ENCODE peak calls at places on chromosomes 6 and 20, in six cellular contexts. One of them, this sample, is unnamed.

GRCh38 chr6:163820171-163820570 is 405.7 kb downstream of the QKI start:
- DNase-seq in iPS-NIHi11: no peak
- DNase-seq in CD8-positive, alpha-beta T cell: no peak
- DNase-seq in HTR-8/SVneo: no peak
- DNase-seq in heart right ventricle: no peak
- DNase-seq in activated naive CD8-positive, alpha-beta T cell treated with anti-CD3 and anti-CD28 coated beads, Interleukin-2, amount 10 ng/mL, durations not matched to agents 7 days and 5 days: no peak
- DNase-seq in this sample: no peak

GRCh38 chr6:14622135-14622534 is 504.6 kb downstream of the CD83 start:
- DNase-seq in iPS-NIHi11: no peak
- DNase-seq in CD8-positive, alpha-beta T cell: no peak
- DNase-seq in HTR-8/SVneo: no peak
- DNase-seq in heart right ventricle: no peak
- DNase-seq in activated naive CD8-positive, alpha-beta T cell treated with anti-CD3 and anti-CD28 coated beads, Interleukin-2, amount 10 ng/mL, durations not matched to agents 7 days and 5 days: no peak
- DNase-seq in this sample: no peak

GRCh38 chr6:34230653-34231351 is 5.9 kb upstream of the HMGA1 start:
- DNase-seq in iPS-NIHi11: no peak
- DNase-seq in CD8-positive, alpha-beta T cell: no peak
- DNase-seq in HTR-8/SVneo: no peak
- DNase-seq in heart right ventricle: no peak
- DNase-seq in activated naive CD8-positive, alpha-beta T cell treated with anti-CD3 and anti-CD28 coated beads, Interleukin-2, amount 10 ng/mL, durations not matched to agents 7 days and 5 days: no peak
- DNase-seq in this sample: no peak

GRCh38 chr20:15297059-15297875 is 959.9 kb upstream of the FLRT3 start:
- DNase-seq in iPS-NIHi11: no peak
- DNase-seq in CD8-positive, alpha-beta T cell: no peak
- DNase-seq in HTR-8/SVneo: no peak
- DNase-seq in heart right ventricle: no peak
- DNase-seq in activated naive CD8-positive, alpha-beta T cell treated with anti-CD3 and anti-CD28 coated beads, Interleukin-2, amount 10 ng/mL, durations not matched to agents 7 days and 5 days: no peak
- DNase-seq in this sample: no peak

GRCh38 chr6:30678964-30679726 is 6.3 kb upstream of the DHX16 start:
- DNase-seq in iPS-NIHi11: peak
- DNase-seq in CD8-positive, alpha-beta T cell: peak
- DNase-seq in HTR-8/SVneo: peak
- DNase-seq in heart right ventricle: peak
- DNase-seq in activated naive CD8-positive, alpha-beta T cell treated with anti-CD3 and anti-CD28 coated beads, Interleukin-2, amount 10 ng/mL, durations not matched to agents 7 days and 5 days: peak
- DNase-seq in this sample: peak

GRCh38 chr6:112243861-112244415 is 10.4 kb downstream of the LAMA4 start:
- DNase-seq in iPS-NIHi11: no peak
- DNase-seq in CD8-positive, alpha-beta T cell: no peak
- DNase-seq in HTR-8/SVneo: no peak
- DNase-seq in heart right ventricle: no peak
- DNase-seq in activated naive CD8-positive, alpha-beta T cell treated with anti-CD3 and anti-CD28 coated beads, Interleukin-2, amount 10 ng/mL, durations not matched to agents 7 days and 5 days: no peak
- DNase-seq in this sample: peak

GRCh38 chr6:13535306-13535705 is 39.1 kb upstream of the SIRT5 start:
- DNase-seq in iPS-NIHi11: no peak
- DNase-seq in CD8-positive, alpha-beta T cell: no peak
- DNase-seq in HTR-8/SVneo: no peak
- DNase-seq in heart right ventricle: no peak
- DNase-seq in activated naive CD8-positive, alpha-beta T cell treated with anti-CD3 and anti-CD28 coated beads, Interleukin-2, amount 10 ng/mL, durations not matched to agents 7 days and 5 days: no peak
- DNase-seq in this sample: no peak

GRCh38 chr6:62009445-62009844 is 276.6 kb downstream of the KHDRBS2 start:
- DNase-seq in iPS-NIHi11: no peak
- DNase-seq in CD8-positive, alpha-beta T cell: no peak
- DNase-seq in HTR-8/SVneo: no peak
- DNase-seq in heart right ventricle: no peak
- DNase-seq in activated naive CD8-positive, alpha-beta T cell treated with anti-CD3 and anti-CD28 coated beads, Interleukin-2, amount 10 ng/mL, durations not matched to agents 7 days and 5 days: no peak
- DNase-seq in this sample: no peak

GRCh38 chr6:28218312-28219248 is 6.5 kb upstream of the ZSCAN9 start:
- DNase-seq in iPS-NIHi11: peak
- DNase-seq in CD8-positive, alpha-beta T cell: peak
- DNase-seq in HTR-8/SVneo: peak
- DNase-seq in heart right ventricle: peak
- DNase-seq in activated naive CD8-positive, alpha-beta T cell treated with anti-CD3 and anti-CD28 coated beads, Interleukin-2, amount 10 ng/mL, durations not matched to agents 7 days and 5 days: peak
- DNase-seq in this sample: peak

GRCh38 chr6:3211681-3212080 is 15.8 kb downstream of the TUBB2B start:
- DNase-seq in iPS-NIHi11: no peak
- DNase-seq in CD8-positive, alpha-beta T cell: no peak
- DNase-seq in HTR-8/SVneo: peak
- DNase-seq in heart right ventricle: no peak
- DNase-seq in activated naive CD8-positive, alpha-beta T cell treated with anti-CD3 and anti-CD28 coated beads, Interleukin-2, amount 10 ng/mL, durations not matched to agents 7 days and 5 days: no peak
- DNase-seq in this sample: no peak

GRCh38 chr6:162151050-162151658 is 576.4 kb downstream of the PRKN start:
- DNase-seq in iPS-NIHi11: no peak
- DNase-seq in CD8-positive, alpha-beta T cell: no peak
- DNase-seq in HTR-8/SVneo: no peak
- DNase-seq in heart right ventricle: no peak
- DNase-seq in activated naive CD8-positive, alpha-beta T cell treated with anti-CD3 and anti-CD28 coated beads, Interleukin-2, amount 10 ng/mL, durations not matched to agents 7 days and 5 days: no peak
- DNase-seq in this sample: no peak

GRCh38 chr6:139037490-139037889 is 8.9 kb downstream of the ABRACL start:
- DNase-seq in iPS-NIHi11: no peak
- DNase-seq in CD8-positive, alpha-beta T cell: no peak
- DNase-seq in HTR-8/SVneo: no peak
- DNase-seq in heart right ventricle: no peak
- DNase-seq in activated naive CD8-positive, alpha-beta T cell treated with anti-CD3 and anti-CD28 coated beads, Interleukin-2, amount 10 ng/mL, durations not matched to agents 7 days and 5 days: no peak
- DNase-seq in this sample: no peak

GRCh38 chr20:57405236-57406016 is 14.2 kb downstream of the RBM38 start:
- DNase-seq in iPS-NIHi11: no peak
- DNase-seq in CD8-positive, alpha-beta T cell: peak
- DNase-seq in HTR-8/SVneo: no peak
- DNase-seq in heart right ventricle: no peak
- DNase-seq in activated naive CD8-positive, alpha-beta T cell treated with anti-CD3 and anti-CD28 coated beads, Interleukin-2, amount 10 ng/mL, durations not matched to agents 7 days and 5 days: no peak
- DNase-seq in this sample: no peak

GRCh38 chr6:140360651-140361050 is 986.2 kb upstream of the CITED2 start:
- DNase-seq in iPS-NIHi11: no peak
- DNase-seq in CD8-positive, alpha-beta T cell: no peak
- DNase-seq in HTR-8/SVneo: no peak
- DNase-seq in heart right ventricle: no peak
- DNase-seq in activated naive CD8-positive, alpha-beta T cell treated with anti-CD3 and anti-CD28 coated beads, Interleukin-2, amount 10 ng/mL, durations not matched to agents 7 days and 5 days: no peak
- DNase-seq in this sample: no peak

GRCh38 chr6:9516207-9516606 is 898.7 kb downstream of the TFAP2A start:
- DNase-seq in iPS-NIHi11: peak
- DNase-seq in CD8-positive, alpha-beta T cell: no peak
- DNase-seq in HTR-8/SVneo: peak
- DNase-seq in heart right ventricle: no peak
- DNase-seq in activated naive CD8-positive, alpha-beta T cell treated with anti-CD3 and anti-CD28 coated beads, Interleukin-2, amount 10 ng/mL, durations not matched to agents 7 days and 5 days: no peak
- DNase-seq in this sample: peak

GRCh38 chr6:161374971-161375873 is 101.4 kb upstream of the AGPAT4 start:
- DNase-seq in iPS-NIHi11: peak
- DNase-seq in CD8-positive, alpha-beta T cell: no peak
- DNase-seq in HTR-8/SVneo: no peak
- DNase-seq in heart right ventricle: peak
- DNase-seq in activated naive CD8-positive, alpha-beta T cell treated with anti-CD3 and anti-CD28 coated beads, Interleukin-2, amount 10 ng/mL, durations not matched to agents 7 days and 5 days: no peak
- DNase-seq in this sample: peak

GRCh38 chr20:58604410-58604881 is 46.6 kb upstream of the STX16 start:
- DNase-seq in iPS-NIHi11: no peak
- DNase-seq in CD8-positive, alpha-beta T cell: no peak
- DNase-seq in HTR-8/SVneo: no peak
- DNase-seq in heart right ventricle: no peak
- DNase-seq in activated naive CD8-positive, alpha-beta T cell treated with anti-CD3 and anti-CD28 coated beads, Interleukin-2, amount 10 ng/mL, durations not matched to agents 7 days and 5 days: no peak
- DNase-seq in this sample: no peak

GRCh38 chr6:84492246-84493135 is 265.0 kb upstream of the CEP162 start:
- DNase-seq in iPS-NIHi11: no peak
- DNase-seq in CD8-positive, alpha-beta T cell: no peak
- DNase-seq in HTR-8/SVneo: no peak
- DNase-seq in heart right ventricle: no peak
- DNase-seq in activated naive CD8-positive, alpha-beta T cell treated with anti-CD3 and anti-CD28 coated beads, Interleukin-2, amount 10 ng/mL, durations not matched to agents 7 days and 5 days: no peak
- DNase-seq in this sample: no peak

GRCh38 chr6:67064323-67064722 is 1357.3 kb upstream of the EYS start:
- DNase-seq in iPS-NIHi11: no peak
- DNase-seq in CD8-positive, alpha-beta T cell: no peak
- DNase-seq in HTR-8/SVneo: no peak
- DNase-seq in heart right ventricle: no peak
- DNase-seq in activated naive CD8-positive, alpha-beta T cell treated with anti-CD3 and anti-CD28 coated beads, Interleukin-2, amount 10 ng/mL, durations not matched to agents 7 days and 5 days: no peak
- DNase-seq in this sample: no peak

GRCh38 chr6:89584539-89584938 is 54.0 kb downstream of the LYRM2 start:
- DNase-seq in iPS-NIHi11: no peak
- DNase-seq in CD8-positive, alpha-beta T cell: no peak
- DNase-seq in HTR-8/SVneo: no peak
- DNase-seq in heart right ventricle: no peak
- DNase-seq in activated naive CD8-positive, alpha-beta T cell treated with anti-CD3 and anti-CD28 coated beads, Interleukin-2, amount 10 ng/mL, durations not matched to agents 7 days and 5 days: no peak
- DNase-seq in this sample: no peak

GRCh38 chr6:170313716-170314295 is 7.2 kb downstream of the FAM120B start:
- DNase-seq in iPS-NIHi11: peak
- DNase-seq in CD8-positive, alpha-beta T cell: no peak
- DNase-seq in HTR-8/SVneo: no peak
- DNase-seq in heart right ventricle: no peak
- DNase-seq in activated naive CD8-positive, alpha-beta T cell treated with anti-CD3 and anti-CD28 coated beads, Interleukin-2, amount 10 ng/mL, durations not matched to agents 7 days and 5 days: no peak
- DNase-seq in this sample: peak

GRCh38 chr6:77457720-77458349 is 5.5 kb downstream of the HTR1B start:
- DNase-seq in iPS-NIHi11: peak
- DNase-seq in CD8-positive, alpha-beta T cell: no peak
- DNase-seq in HTR-8/SVneo: peak
- DNase-seq in heart right ventricle: peak
- DNase-seq in activated naive CD8-positive, alpha-beta T cell treated with anti-CD3 and anti-CD28 coated beads, Interleukin-2, amount 10 ng/mL, durations not matched to agents 7 days and 5 days: no peak
- DNase-seq in this sample: peak

GRCh38 chr6:17354700-17355403 is 38.5 kb upstream of the CAP2 start:
- DNase-seq in iPS-NIHi11: no peak
- DNase-seq in CD8-positive, alpha-beta T cell: no peak
- DNase-seq in HTR-8/SVneo: peak
- DNase-seq in heart right ventricle: no peak
- DNase-seq in activated naive CD8-positive, alpha-beta T cell treated with anti-CD3 and anti-CD28 coated beads, Interleukin-2, amount 10 ng/mL, durations not matched to agents 7 days and 5 days: no peak
- DNase-seq in this sample: no peak

GRCh38 chr6:77466055-77467028 is 3.1 kb upstream of the HTR1B start:
- DNase-seq in iPS-NIHi11: peak
- DNase-seq in CD8-positive, alpha-beta T cell: no peak
- DNase-seq in HTR-8/SVneo: no peak
- DNase-seq in heart right ventricle: no peak
- DNase-seq in activated naive CD8-positive, alpha-beta T cell treated with anti-CD3 and anti-CD28 coated beads, Interleukin-2, amount 10 ng/mL, durations not matched to agents 7 days and 5 days: no peak
- DNase-seq in this sample: peak

GRCh38 chr20:16692442-16692841 is 37.4 kb upstream of the SNRPB2 start:
- DNase-seq in iPS-NIHi11: no peak
- DNase-seq in CD8-positive, alpha-beta T cell: no peak
- DNase-seq in HTR-8/SVneo: no peak
- DNase-seq in heart right ventricle: no peak
- DNase-seq in activated naive CD8-positive, alpha-beta T cell treated with anti-CD3 and anti-CD28 coated beads, Interleukin-2, amount 10 ng/mL, durations not matched to agents 7 days and 5 days: no peak
- DNase-seq in this sample: no peak

GRCh38 chr6:13262302-13263006 is 65.9 kb downstream of the TBC1D7 start:
- DNase-seq in iPS-NIHi11: no peak
- DNase-seq in CD8-positive, alpha-beta T cell: no peak
- DNase-seq in HTR-8/SVneo: no peak
- DNase-seq in heart right ventricle: no peak
- DNase-seq in activated naive CD8-positive, alpha-beta T cell treated with anti-CD3 and anti-CD28 coated beads, Interleukin-2, amount 10 ng/mL, durations not matched to agents 7 days and 5 days: no peak
- DNase-seq in this sample: no peak

GRCh38 chr6:16711551-16712249 is 49.6 kb downstream of the ATXN1 start:
- DNase-seq in iPS-NIHi11: no peak
- DNase-seq in CD8-positive, alpha-beta T cell: peak
- DNase-seq in HTR-8/SVneo: no peak
- DNase-seq in heart right ventricle: no peak
- DNase-seq in activated naive CD8-positive, alpha-beta T cell treated with anti-CD3 and anti-CD28 coated beads, Interleukin-2, amount 10 ng/mL, durations not matched to agents 7 days and 5 days: no peak
- DNase-seq in this sample: no peak

GRCh38 chr20:25039697-25040437 is 18.1 kb downstream of the ACSS1 start:
- DNase-seq in iPS-NIHi11: peak
- DNase-seq in CD8-positive, alpha-beta T cell: no peak
- DNase-seq in HTR-8/SVneo: no peak
- DNase-seq in heart right ventricle: peak
- DNase-seq in activated naive CD8-positive, alpha-beta T cell treated with anti-CD3 and anti-CD28 coated beads, Interleukin-2, amount 10 ng/mL, durations not matched to agents 7 days and 5 days: no peak
- DNase-seq in this sample: no peak

GRCh38 chr6:32763417-32763816 is at the start of gene HLA-DQB2:
- DNase-seq in iPS-NIHi11: no peak
- DNase-seq in CD8-positive, alpha-beta T cell: no peak
- DNase-seq in HTR-8/SVneo: no peak
- DNase-seq in heart right ventricle: no peak
- DNase-seq in activated naive CD8-positive, alpha-beta T cell treated with anti-CD3 and anti-CD28 coated beads, Interleukin-2, amount 10 ng/mL, durations not matched to agents 7 days and 5 days: no peak
- DNase-seq in this sample: no peak

GRCh38 chr6:26187981-26188635 is 100.9 kb downstream of the HFE start:
- DNase-seq in iPS-NIHi11: no peak
- DNase-seq in CD8-positive, alpha-beta T cell: peak
- DNase-seq in HTR-8/SVneo: no peak
- DNase-seq in heart right ventricle: no peak
- DNase-seq in activated naive CD8-positive, alpha-beta T cell treated with anti-CD3 and anti-CD28 coated beads, Interleukin-2, amount 10 ng/mL, durations not matched to agents 7 days and 5 days: peak
- DNase-seq in this sample: peak

GRCh38 chr6:8588176-8588575 is 152.8 kb upstream of the SLC35B3 start:
- DNase-seq in iPS-NIHi11: no peak
- DNase-seq in CD8-positive, alpha-beta T cell: no peak
- DNase-seq in HTR-8/SVneo: no peak
- DNase-seq in heart right ventricle: no peak
- DNase-seq in activated naive CD8-positive, alpha-beta T cell treated with anti-CD3 and anti-CD28 coated beads, Interleukin-2, amount 10 ng/mL, durations not matched to agents 7 days and 5 days: no peak
- DNase-seq in this sample: no peak

GRCh38 chr6:40347571-40348011 is 239.6 kb downstream of the LRFN2 start:
- DNase-seq in iPS-NIHi11: peak
- DNase-seq in CD8-positive, alpha-beta T cell: no peak
- DNase-seq in HTR-8/SVneo: no peak
- DNase-seq in heart right ventricle: no peak
- DNase-seq in activated naive CD8-positive, alpha-beta T cell treated with anti-CD3 and anti-CD28 coated beads, Interleukin-2, amount 10 ng/mL, durations not matched to agents 7 days and 5 days: no peak
- DNase-seq in this sample: no peak

GRCh38 chr20:44967207-44967807 is 995 bp downstream of the STK4 start:
- DNase-seq in iPS-NIHi11: no peak
- DNase-seq in CD8-positive, alpha-beta T cell: peak
- DNase-seq in HTR-8/SVneo: no peak
- DNase-seq in heart right ventricle: no peak
- DNase-seq in activated naive CD8-positive, alpha-beta T cell treated with anti-CD3 and anti-CD28 coated beads, Interleukin-2, amount 10 ng/mL, durations not matched to agents 7 days and 5 days: peak
- DNase-seq in this sample: no peak

GRCh38 chr20:20366896-20367680 is 816 bp upstream of the INSM1 start:
- DNase-seq in iPS-NIHi11: peak
- DNase-seq in CD8-positive, alpha-beta T cell: no peak
- DNase-seq in HTR-8/SVneo: no peak
- DNase-seq in heart right ventricle: no peak
- DNase-seq in activated naive CD8-positive, alpha-beta T cell treated with anti-CD3 and anti-CD28 coated beads, Interleukin-2, amount 10 ng/mL, durations not matched to agents 7 days and 5 days: peak
- DNase-seq in this sample: peak